ENCODE peak calls at places on chromosomes 7 and 10, in four cellular contexts. Q is tibial artery, Y is WERI-Rb-1, D is Peyer's patch. E is an unnamed sample.

GRCh38 chr10:119449760-119450461 is 92.6 kb downstream of the RGS10 start:
- DNase-seq in Y (no peak), D (peak), Q (peak), E (no peak)

GRCh38 chr7:128777156-128778123 is 1.8 kb upstream of the OPN1SW start:
- DNase-seq in Y (no peak), Q (no peak), D (no peak), E (no peak)

GRCh38 chr10:672139-672538 is 17.3 kb downstream of the DIP2C start:
- DNase-seq in D (no peak), Q (no peak), Y (no peak), E (no peak)

GRCh38 chr7:116583653-116584052 is 58.8 kb downstream of the CAV1 start:
- DNase-seq in Y (no peak), D (no peak), Q (no peak), E (peak)

GRCh38 chr10:77608281-77608680 is 29.3 kb downstream of the KCNMA1 start:
- DNase-seq in Y (no peak), Q (no peak), D (no peak), E (no peak)

GRCh38 chr10:102775973-102776669 is 32.4 kb downstream of the WBP1L start:
- DNase-seq in D (peak), Y (peak), Q (peak), E (no peak)

GRCh38 chr7:127107601-127108007 is 145.1 kb downstream of the GRM8 start:
- DNase-seq in D (no peak), Q (no peak), Y (peak), E (peak)

GRCh38 chr10:22504766-22505165 is 159.5 kb downstream of the SPAG6 start:
- DNase-seq in Q (no peak), D (no peak), Y (no peak), E (no peak)

GRCh38 chr10:12042409-12042796 is 206 bp downstream of the UPF2 start:
- DNase-seq in Q (no peak), Y (peak), D (peak), E (peak)

GRCh38 chr7:111012799-111013675 is 77.9 kb upstream of the LRRN3 start:
- DNase-seq in Q (no peak), Y (no peak), D (no peak), E (peak)

GRCh38 chr10:127345231-127345965 is 149.0 kb upstream of the INSYN2A start:
- DNase-seq in Y (no peak), D (no peak), Q (no peak), E (no peak)

DNA sequence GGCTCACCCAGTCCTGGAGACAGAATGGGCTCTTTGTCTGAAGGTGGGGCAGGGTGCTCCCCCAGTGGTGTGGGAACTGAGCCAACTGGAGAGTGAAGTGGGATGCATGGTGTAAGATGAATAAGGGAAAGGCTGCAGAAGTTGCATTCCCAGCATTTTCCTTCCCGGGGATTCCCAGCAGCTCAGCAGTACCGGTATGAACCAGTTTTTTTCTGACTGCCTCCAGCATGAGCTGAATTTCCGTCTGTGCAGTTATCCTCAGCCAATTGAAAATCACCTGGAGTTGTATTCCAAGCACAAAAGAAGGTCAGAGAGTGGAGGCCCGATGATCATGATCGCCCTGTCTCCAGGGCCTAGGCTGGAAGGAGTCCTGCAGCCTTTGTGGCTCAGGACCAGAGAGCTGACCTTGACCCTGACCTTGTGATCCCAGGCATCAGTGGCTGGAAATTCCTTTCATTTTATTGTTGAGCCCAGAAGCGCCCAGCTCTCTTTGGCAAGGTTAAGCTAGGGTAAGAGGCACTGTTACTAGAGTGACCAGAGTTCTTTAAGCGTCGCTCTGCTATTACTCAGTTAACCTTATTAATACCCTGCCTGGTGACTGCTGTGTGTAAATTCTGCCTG is 33.4 kb downstream of the OGDH start:
- DNase-seq in D (no peak), Q (no peak), Y (peak), E (no peak)
- H3K27ac ChIP-seq in D (peak), Q (peak), Y (peak), E (peak)

GRCh38 chr7:81114682-81115081 is 195.8 kb upstream of the SEMA3C start:
- DNase-seq in Y (no peak), D (no peak), Q (no peak), E (no peak)

GRCh38 chr7:81112731-81113130 is 193.9 kb upstream of the SEMA3C start:
- DNase-seq in Y (no peak), Q (no peak), D (no peak), E (no peak)

GRCh38 chr7:81110673-81111072 is 191.8 kb upstream of the SEMA3C start:
- DNase-seq in Y (no peak), D (no peak), Q (no peak), E (no peak)

GRCh38 chr7:81111781-81112540 is 193.1 kb upstream of the SEMA3C start:
- DNase-seq in D (no peak), Y (no peak), Q (no peak), E (no peak)

GRCh38 chr7:81111358-81111757 is 192.5 kb upstream of the SEMA3C start:
- DNase-seq in Y (no peak), Q (no peak), D (no peak), E (no peak)
- H3K4me3 ChIP-seq in Y (no peak), Q (no peak), D (no peak), E (no peak)

GRCh38 chr10:17175551-17175950 is 25.9 kb downstream of the TRDMT1 start:
- DNase-seq in Q (no peak), D (no peak), Y (no peak), E (peak)
- H3K27ac ChIP-seq in Q (peak), D (no peak), Y (no peak), E (no peak)

GRCh38 chr10:33071857-33072256 is 113.8 kb upstream of the ITGB1 start:
- DNase-seq in Q (no peak), D (no peak), Y (no peak), E (no peak)

GRCh38 chr10:33067917-33068316 is 109.9 kb upstream of the ITGB1 start:
- DNase-seq in Y (no peak), Q (no peak), D (no peak), E (no peak)

GRCh38 chr10:33070101-33070500 is 112.1 kb upstream of the ITGB1 start:
- DNase-seq in Q (no peak), Y (no peak), D (no peak), E (no peak)

GRCh38 chr10:33074443-33074842 is 116.4 kb upstream of the ITGB1 start:
- DNase-seq in Y (no peak), Q (no peak), D (no peak), E (no peak)

DNA sequence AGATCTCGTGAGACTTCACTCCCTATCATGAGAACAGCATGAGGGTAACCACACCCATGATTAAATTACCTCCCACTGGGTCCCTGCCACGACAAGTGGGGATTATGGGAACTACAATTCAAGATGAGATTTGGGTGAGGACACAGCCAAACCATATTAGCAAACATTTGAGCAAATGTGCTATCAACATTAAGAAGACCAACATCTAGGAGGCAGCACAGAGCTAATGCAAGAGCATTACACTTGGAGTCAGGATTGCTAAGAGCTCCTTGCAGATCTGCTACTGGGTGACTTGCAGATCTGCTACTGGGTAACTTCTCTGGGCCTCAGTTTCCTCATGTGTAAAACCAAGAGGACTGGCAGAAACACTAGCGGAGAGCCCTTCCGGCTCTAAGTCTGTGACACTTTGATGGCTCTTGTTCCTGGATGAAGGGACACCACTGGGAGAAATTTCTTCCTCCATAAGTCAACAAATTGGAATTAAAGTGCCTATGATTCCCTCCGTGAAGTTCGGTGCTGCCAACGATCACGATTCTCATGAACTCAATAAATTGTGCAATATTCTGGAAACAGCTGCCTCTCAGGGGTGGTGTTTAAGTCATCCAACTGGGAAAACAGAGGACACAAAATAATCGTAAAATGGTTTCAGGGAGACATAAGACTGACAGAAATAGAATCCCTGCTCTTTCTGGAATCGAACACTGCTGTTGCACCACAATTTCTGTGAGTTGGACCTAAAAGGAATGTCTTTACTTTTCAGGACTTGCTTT is 115.8 kb upstream of the ITGB1 start:
- DNase-seq in Y (no peak), D (no peak), Q (no peak), E (no peak)
- H3K4me3 ChIP-seq in Y (no peak), D (no peak), Q (no peak), E (no peak)

GRCh38 chr10:47237316-47238260 is 62.4 kb upstream of the GDF10 start:
- DNase-seq in Q (no peak), Y (no peak), D (no peak), E (no peak)

GRCh38 chr10:47240173-47240572 is 59.8 kb upstream of the GDF10 start:
- DNase-seq in D (no peak), Y (no peak), Q (no peak), E (no peak)

GRCh38 chr10:47241256-47241655 is 58.7 kb upstream of the GDF10 start:
- DNase-seq in D (no peak), Q (no peak), Y (no peak), E (no peak)

GRCh38 chr10:47238331-47239095 is 61.5 kb upstream of the GDF10 start:
- DNase-seq in Y (no peak), Q (no peak), D (no peak), E (no peak)

GRCh38 chr10:47239211-47239610 is 60.8 kb upstream of the GDF10 start:
- DNase-seq in D (no peak), Q (no peak), Y (no peak), E (no peak)
- H3K27ac ChIP-seq in D (no peak), Q (no peak), Y (no peak), E (no peak)

GRCh38 chr7:42315631-42316030 is 78.6 kb upstream of the GLI3 start:
- DNase-seq in D (no peak), Q (no peak), Y (no peak), E (no peak)
- H3K4me3 ChIP-seq in D (no peak), Q (no peak), Y (no peak), E (no peak)

GRCh38 chr7:130945411-130945811 is 211.4 kb upstream of the KLF14 start:
- DNase-seq in Y (no peak), Q (no peak), D (no peak), E (no peak)
- H3K27ac ChIP-seq in Y (no peak), Q (no peak), D (peak), E (peak)

E was measured in CD4-positive, CD25-positive, alpha-beta regulatory T cell.